ENCODE peak calls at places on chromosome X, in eight cellular contexts. One of them, this sample, is unnamed.

GRCh38 chrX:22203186-22203585 is 69.5 kb upstream of the CBLL2 start:
- DNase-seq in GM10248: no peak
- DNase-seq in uterus: no peak
- DNase-seq in fibroblast of the aortic adventitia: no peak
- DNase-seq in SK-N-SH: no peak
- DNase-seq in RWPE1: no peak
- DNase-seq in tibial artery: no peak
- DNase-seq in H9: no peak
- DNase-seq in this sample: no peak

GRCh38 chrX:118807151-118808017 is 16.2 kb upstream of the ZCCHC12 start:
- DNase-seq in SK-N-SH: peak
- DNase-seq in fibroblast of the aortic adventitia: peak
- DNase-seq in RWPE1: no peak
- DNase-seq in H9: peak
- DNase-seq in GM10248: peak
- DNase-seq in tibial artery: no peak
- DNase-seq in uterus: peak
- DNase-seq in this sample: peak

GRCh38 chrX:47232803-47233332 is at the start of gene USP11:
- DNase-seq in uterus: peak
- DNase-seq in GM10248: peak
- DNase-seq in tibial artery: no peak
- DNase-seq in SK-N-SH: peak
- DNase-seq in RWPE1: no peak
- DNase-seq in fibroblast of the aortic adventitia: peak
- DNase-seq in H9: peak
- DNase-seq in this sample: no peak

GRCh38 chrX:149950681-149951080 is 12.4 kb upstream of the EOLA2 start:
- DNase-seq in RWPE1: peak
- DNase-seq in fibroblast of the aortic adventitia: peak
- DNase-seq in GM10248: peak
- DNase-seq in SK-N-SH: peak
- DNase-seq in uterus: no peak
- DNase-seq in tibial artery: no peak
- DNase-seq in H9: no peak
- DNase-seq in this sample: no peak

GRCh38 chrX:115337735-115338134 is 48.2 kb downstream of the LUZP4 start:
- DNase-seq in SK-N-SH: no peak
- DNase-seq in fibroblast of the aortic adventitia: peak
- DNase-seq in RWPE1: no peak
- DNase-seq in tibial artery: no peak
- DNase-seq in H9: no peak
- DNase-seq in GM10248: no peak
- DNase-seq in uterus: peak
- DNase-seq in this sample: no peak

GRCh38 chrX:21374163-21374993 is at the start of gene CNKSR2:
- DNase-seq in fibroblast of the aortic adventitia: peak
- DNase-seq in GM10248: peak
- DNase-seq in uterus: no peak
- DNase-seq in RWPE1: no peak
- DNase-seq in SK-N-SH: peak
- DNase-seq in H9: peak
- DNase-seq in tibial artery: peak
- DNase-seq in this sample: peak

GRCh38 chrX:123993326-123993725 is 31.8 kb downstream of the STAG2 start:
- DNase-seq in uterus: no peak
- DNase-seq in SK-N-SH: no peak
- DNase-seq in RWPE1: peak
- DNase-seq in tibial artery: no peak
- DNase-seq in fibroblast of the aortic adventitia: peak
- DNase-seq in GM10248: no peak
- DNase-seq in H9: no peak
- DNase-seq in this sample: no peak

GRCh38 chrX:47577424-47577823 is 4.8 kb upstream of the TIMP1 start:
- DNase-seq in SK-N-SH: no peak
- DNase-seq in GM10248: peak
- DNase-seq in uterus: no peak
- DNase-seq in RWPE1: no peak
- DNase-seq in tibial artery: no peak
- DNase-seq in H9: no peak
- DNase-seq in fibroblast of the aortic adventitia: no peak
- DNase-seq in this sample: no peak

GRCh38 chrX:54786972-54787371 is 11.1 kb downstream of the ITIH6 start:
- DNase-seq in GM10248: peak
- DNase-seq in SK-N-SH: no peak
- DNase-seq in H9: peak
- DNase-seq in fibroblast of the aortic adventitia: no peak
- DNase-seq in uterus: no peak
- DNase-seq in tibial artery: no peak
- DNase-seq in RWPE1: peak
- DNase-seq in this sample: no peak

GRCh38 chrX:65920620-65921019 is 119.3 kb downstream of the VSIG4 start:
- DNase-seq in H9: no peak
- DNase-seq in uterus: no peak
- DNase-seq in tibial artery: no peak
- DNase-seq in RWPE1: peak
- DNase-seq in SK-N-SH: no peak
- DNase-seq in fibroblast of the aortic adventitia: no peak
- DNase-seq in GM10248: no peak
- DNase-seq in this sample: no peak

GRCh38 chrX:9897761-9898161 is 69.4 kb upstream of the CLDN34 start:
- DNase-seq in H9: no peak
- DNase-seq in tibial artery: no peak
- DNase-seq in RWPE1: no peak
- DNase-seq in GM10248: no peak
- DNase-seq in SK-N-SH: no peak
- DNase-seq in fibroblast of the aortic adventitia: peak
- DNase-seq in uterus: no peak
- DNase-seq in this sample: no peak

GRCh38 chrX:48306175-48306574 is 50.3 kb downstream of the SSX3 start:
- DNase-seq in uterus: no peak
- DNase-seq in RWPE1: no peak
- DNase-seq in SK-N-SH: no peak
- DNase-seq in tibial artery: no peak
- DNase-seq in H9: no peak
- DNase-seq in GM10248: no peak
- DNase-seq in fibroblast of the aortic adventitia: no peak
- DNase-seq in this sample: no peak

GRCh38 chrX:15299945-15300851 is 15.2 kb downstream of the ASB11 start:
- DNase-seq in GM10248: no peak
- DNase-seq in RWPE1: peak
- DNase-seq in fibroblast of the aortic adventitia: peak
- DNase-seq in tibial artery: no peak
- DNase-seq in SK-N-SH: peak
- DNase-seq in H9: no peak
- DNase-seq in uterus: no peak
- DNase-seq in this sample: no peak

GRCh38 chrX:115649461-115650063 is 88.6 kb downstream of the PLS3 start:
- DNase-seq in H9: peak
- DNase-seq in GM10248: no peak
- DNase-seq in fibroblast of the aortic adventitia: peak
- DNase-seq in uterus: no peak
- DNase-seq in RWPE1: peak
- DNase-seq in tibial artery: no peak
- DNase-seq in SK-N-SH: no peak
- DNase-seq in this sample: peak

GRCh38 chrX:121389976-121390709 is 342.7 kb downstream of the GLUD2 start:
- DNase-seq in GM10248: no peak
- DNase-seq in RWPE1: peak
- DNase-seq in uterus: no peak
- DNase-seq in SK-N-SH: no peak
- DNase-seq in H9: no peak
- DNase-seq in tibial artery: no peak
- DNase-seq in fibroblast of the aortic adventitia: peak
- DNase-seq in this sample: no peak

GRCh38 chrX:39852496-39852895 is 245.3 kb downstream of the BCOR start:
- DNase-seq in GM10248: no peak
- DNase-seq in H9: no peak
- DNase-seq in uterus: no peak
- DNase-seq in SK-N-SH: no peak
- DNase-seq in fibroblast of the aortic adventitia: no peak
- DNase-seq in RWPE1: no peak
- DNase-seq in tibial artery: no peak
- DNase-seq in this sample: no peak

GRCh38 chrX:39855748-39856129 is 242.0 kb downstream of the BCOR start:
- DNase-seq in uterus: no peak
- DNase-seq in SK-N-SH: no peak
- DNase-seq in tibial artery: no peak
- DNase-seq in GM10248: peak
- DNase-seq in fibroblast of the aortic adventitia: peak
- DNase-seq in H9: peak
- DNase-seq in RWPE1: peak
- DNase-seq in this sample: no peak

GRCh38 chrX:39856472-39857121 is 241.2 kb downstream of the BCOR start:
- DNase-seq in fibroblast of the aortic adventitia: no peak
- DNase-seq in tibial artery: no peak
- DNase-seq in GM10248: no peak
- DNase-seq in uterus: no peak
- DNase-seq in RWPE1: no peak
- DNase-seq in H9: no peak
- DNase-seq in SK-N-SH: no peak
- DNase-seq in this sample: no peak

GRCh38 chrX:39853417-39853816 is 244.3 kb downstream of the BCOR start:
- DNase-seq in RWPE1: no peak
- DNase-seq in tibial artery: no peak
- DNase-seq in uterus: no peak
- DNase-seq in SK-N-SH: no peak
- DNase-seq in GM10248: no peak
- DNase-seq in fibroblast of the aortic adventitia: no peak
- DNase-seq in H9: no peak
- DNase-seq in this sample: no peak

DNA sequence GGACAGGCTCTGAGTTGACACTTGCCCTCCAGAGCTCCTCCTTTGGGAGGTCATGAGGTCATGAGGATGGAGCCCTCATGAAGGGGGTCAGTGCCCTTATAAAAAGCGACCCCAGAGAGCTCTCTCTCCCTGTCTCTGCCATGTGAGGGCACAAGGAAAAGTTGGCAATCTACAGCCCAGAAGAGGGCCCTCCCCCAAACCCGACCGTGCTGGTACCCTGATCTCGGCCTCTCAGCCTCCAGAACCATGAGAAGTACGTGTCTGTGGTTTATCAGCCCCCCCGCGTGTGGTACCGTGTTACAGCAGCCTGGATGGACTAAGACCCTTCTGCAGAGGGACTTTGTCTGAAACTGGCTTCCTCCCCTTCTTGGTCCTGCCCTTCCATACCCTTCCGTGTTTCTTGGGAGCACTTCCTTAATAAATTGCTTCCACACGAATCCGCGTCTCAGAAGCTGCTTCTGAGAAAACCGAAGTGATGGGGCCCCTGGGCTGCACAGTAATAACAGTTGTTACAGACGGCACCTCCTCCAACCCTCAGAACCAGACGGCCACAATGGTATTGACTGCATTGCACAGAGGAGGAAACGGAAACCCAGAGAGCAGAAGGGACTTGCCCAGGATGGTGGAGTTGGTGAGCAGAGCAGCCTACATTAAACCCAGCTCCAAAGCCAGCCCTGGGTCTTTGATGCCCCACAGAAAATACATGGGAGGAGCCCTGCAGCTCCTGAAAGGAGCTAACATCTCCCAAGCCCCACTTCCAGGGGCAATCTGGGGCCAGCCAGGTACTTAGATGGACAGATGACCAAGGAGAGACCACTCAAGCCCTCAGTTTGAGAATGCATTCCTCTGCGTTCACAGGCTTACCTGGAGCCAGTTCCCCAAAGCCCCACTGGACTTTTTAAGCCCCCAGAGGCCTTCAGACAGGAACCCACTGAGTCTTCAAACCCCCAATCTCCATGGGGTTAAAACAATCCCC is 242.7 kb downstream of the BCOR start:
- DNase-seq in RWPE1: no peak
- DNase-seq in H9: no peak
- DNase-seq in fibroblast of the aortic adventitia: no peak
- DNase-seq in uterus: no peak
- DNase-seq in SK-N-SH: no peak
- DNase-seq in tibial artery: no peak
- DNase-seq in GM10248: peak
- DNase-seq in this sample: no peak
- TF ChIP-seq CTCF in RWPE1: no peak
- TF ChIP-seq CTCF in H9: no peak
- TF ChIP-seq CTCF in fibroblast of the aortic adventitia: no peak
- TF ChIP-seq CTCF in uterus: no peak
- TF ChIP-seq CTCF in SK-N-SH: no peak
- TF ChIP-seq CTCF in tibial artery: no peak
- TF ChIP-seq CTCF in GM10248: no peak
- TF ChIP-seq CTCF in this sample: no peak

DNA sequence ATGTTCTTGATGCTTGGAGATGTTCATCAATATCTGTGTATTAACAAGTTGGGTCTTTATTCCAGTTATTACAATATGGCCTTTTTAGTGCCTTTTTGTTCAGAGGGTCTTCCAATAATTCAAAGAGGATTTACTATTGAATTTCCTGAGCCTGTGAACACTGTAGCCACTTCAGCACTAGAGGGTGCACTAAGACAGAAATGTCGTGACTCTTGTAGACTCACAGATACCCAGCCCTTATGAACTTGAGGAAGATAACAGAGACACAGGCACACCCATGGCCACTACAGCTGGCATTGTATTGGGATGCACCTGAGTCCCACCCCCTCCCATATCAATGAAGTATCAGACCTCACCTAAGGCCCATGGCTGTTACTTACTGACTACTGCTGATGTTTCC is 54.4 kb upstream of the ACTRT1 start:
- DNase-seq in uterus: no peak
- DNase-seq in SK-N-SH: peak
- DNase-seq in fibroblast of the aortic adventitia: no peak
- DNase-seq in RWPE1: peak
- DNase-seq in GM10248: no peak
- DNase-seq in H9: peak
- DNase-seq in tibial artery: no peak
- DNase-seq in this sample: no peak
- TF ChIP-seq CTCF in uterus: no peak
- TF ChIP-seq CTCF in SK-N-SH: peak
- TF ChIP-seq CTCF in fibroblast of the aortic adventitia: no peak
- TF ChIP-seq CTCF in RWPE1: peak
- TF ChIP-seq CTCF in GM10248: peak
- TF ChIP-seq CTCF in H9: peak
- TF ChIP-seq CTCF in tibial artery: no peak
- TF ChIP-seq CTCF in this sample: peak

GRCh38 chrX:68832101-68832416 is 3.2 kb downstream of the EFNB1 start:
- DNase-seq in fibroblast of the aortic adventitia: peak
- DNase-seq in GM10248: peak
- DNase-seq in uterus: peak
- DNase-seq in tibial artery: peak
- DNase-seq in RWPE1: no peak
- DNase-seq in H9: peak
- DNase-seq in SK-N-SH: peak
- DNase-seq in this sample: no peak
- TF ChIP-seq CTCF in fibroblast of the aortic adventitia: no peak
- TF ChIP-seq CTCF in GM10248: no peak
- TF ChIP-seq CTCF in uterus: no peak
- TF ChIP-seq CTCF in tibial artery: no peak
- TF ChIP-seq CTCF in RWPE1: no peak
- TF ChIP-seq CTCF in H9: no peak
- TF ChIP-seq CTCF in SK-N-SH: no peak
- TF ChIP-seq CTCF in this sample: no peak

DNA sequence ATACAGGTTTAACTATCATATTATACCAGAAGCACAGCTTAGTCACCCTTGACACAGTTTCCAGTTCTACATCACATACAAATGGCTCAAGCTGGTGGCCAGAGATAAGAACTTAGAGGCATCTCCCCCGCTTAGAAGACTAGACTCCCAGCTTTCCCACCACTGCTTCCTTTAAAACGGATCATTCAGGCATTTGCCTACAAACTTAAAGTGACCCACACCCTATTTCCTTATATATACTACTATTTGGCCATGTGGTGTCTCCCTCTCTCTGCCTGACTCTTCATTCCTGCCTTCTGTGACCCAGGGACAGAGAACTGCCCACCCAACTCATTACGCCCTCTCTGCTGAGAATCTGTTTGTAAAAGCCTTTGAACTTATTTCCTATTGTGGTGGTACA is 781.2 kb upstream of the DIAPH2 start:
- DNase-seq in GM10248: no peak
- DNase-seq in uterus: no peak
- DNase-seq in H9: peak
- DNase-seq in SK-N-SH: no peak
- DNase-seq in tibial artery: no peak
- DNase-seq in fibroblast of the aortic adventitia: no peak
- DNase-seq in RWPE1: no peak
- DNase-seq in this sample: no peak
- TF ChIP-seq CTCF in GM10248: no peak
- TF ChIP-seq CTCF in uterus: no peak
- TF ChIP-seq CTCF in H9: peak
- TF ChIP-seq CTCF in SK-N-SH: no peak
- TF ChIP-seq CTCF in tibial artery: no peak
- TF ChIP-seq CTCF in fibroblast of the aortic adventitia: no peak
- TF ChIP-seq CTCF in RWPE1: no peak
- TF ChIP-seq CTCF in this sample: no peak